ENCODE peak calls at places on chromosomes 12 and 14, in seven cellular contexts. One of them, this sample, is unnamed.

GRCh38 chr14:36662258-36662542 is 540 bp downstream of the PAX9 start:
- DNase-seq in psoas muscle: no peak
- DNase-seq in ovary: no peak
- DNase-seq in lower lobe of right lung: no peak
- DNase-seq in cardiac muscle cell: no peak
- DNase-seq in PC-3: no peak
- DNase-seq in A549: no peak
- DNase-seq in this sample: no peak

GRCh38 chr12:113180333-113180732 is 4.9 kb downstream of the DDX54 start:
- DNase-seq in PC-3: no peak
- DNase-seq in cardiac muscle cell: no peak
- DNase-seq in A549: no peak
- DNase-seq in psoas muscle: no peak
- DNase-seq in ovary: no peak
- DNase-seq in lower lobe of right lung: no peak
- DNase-seq in this sample: no peak

GRCh38 chr14:36981832-36982528 is 190.4 kb downstream of the SLC25A21 start:
- DNase-seq in A549: peak; percentile 26
- DNase-seq in cardiac muscle cell: no peak
- DNase-seq in lower lobe of right lung: no peak
- DNase-seq in PC-3: peak; percentile 93
- DNase-seq in ovary: no peak
- DNase-seq in psoas muscle: no peak
- DNase-seq in this sample: no peak

GRCh38 chr12:6262635-6263034 is 47.8 kb upstream of the PLEKHG6 start:
- DNase-seq in psoas muscle: no peak
- DNase-seq in lower lobe of right lung: no peak
- DNase-seq in PC-3: no peak
- DNase-seq in ovary: no peak
- DNase-seq in cardiac muscle cell: no peak
- DNase-seq in A549: no peak
- DNase-seq in this sample: no peak

GRCh38 chr12:50066402-50066801 is 9.0 kb downstream of the ASIC1 start:
- DNase-seq in psoas muscle: no peak
- DNase-seq in PC-3: no peak
- DNase-seq in A549: no peak
- DNase-seq in ovary: no peak
- DNase-seq in lower lobe of right lung: no peak
- DNase-seq in cardiac muscle cell: peak; percentile 78
- DNase-seq in this sample: peak; percentile 63

GRCh38 chr12:100656806-100657205 is 83.3 kb downstream of the GAS2L3 start:
- DNase-seq in cardiac muscle cell: no peak
- DNase-seq in ovary: no peak
- DNase-seq in lower lobe of right lung: no peak
- DNase-seq in psoas muscle: no peak
- DNase-seq in PC-3: no peak
- DNase-seq in A549: no peak
- DNase-seq in this sample: no peak

GRCh38 chr12:124453419-124454351 is 113.7 kb downstream of the NCOR2 start:
- DNase-seq in PC-3: peak; percentile 91
- DNase-seq in lower lobe of right lung: peak; percentile 90
- DNase-seq in ovary: no peak
- DNase-seq in psoas muscle: peak; percentile 93
- DNase-seq in cardiac muscle cell: peak; percentile 70
- DNase-seq in A549: peak; percentile 84
- DNase-seq in this sample: no peak

GRCh38 chr14:101365329-101366158 is 195.8 kb upstream of the DIO3 start:
- DNase-seq in PC-3: no peak
- DNase-seq in cardiac muscle cell: no peak
- DNase-seq in ovary: peak; percentile 75
- DNase-seq in psoas muscle: peak; percentile 46
- DNase-seq in A549: no peak
- DNase-seq in lower lobe of right lung: no peak
- DNase-seq in this sample: no peak

GRCh38 chr14:57061009-57061711 is 207.5 kb downstream of the EXOC5 start:
- DNase-seq in lower lobe of right lung: no peak
- DNase-seq in A549: no peak
- DNase-seq in psoas muscle: no peak
- DNase-seq in ovary: no peak
- DNase-seq in cardiac muscle cell: no peak
- DNase-seq in PC-3: no peak
- DNase-seq in this sample: no peak

GRCh38 chr14:51750542-51750941 is 98.8 kb downstream of the FRMD6 start:
- DNase-seq in psoas muscle: no peak
- DNase-seq in ovary: no peak
- DNase-seq in A549: no peak
- DNase-seq in cardiac muscle cell: peak; percentile 5
- DNase-seq in lower lobe of right lung: no peak
- DNase-seq in PC-3: no peak
- DNase-seq in this sample: no peak
- TF ChIP-seq CTCF in psoas muscle: no peak
- TF ChIP-seq CTCF in ovary: no peak
- TF ChIP-seq CTCF in A549: no peak
- TF ChIP-seq CTCF in cardiac muscle cell: no peak
- TF ChIP-seq CTCF in lower lobe of right lung: no peak
- TF ChIP-seq CTCF in PC-3: no peak
- TF ChIP-seq CTCF in this sample: peak; percentile 17

DNA sequence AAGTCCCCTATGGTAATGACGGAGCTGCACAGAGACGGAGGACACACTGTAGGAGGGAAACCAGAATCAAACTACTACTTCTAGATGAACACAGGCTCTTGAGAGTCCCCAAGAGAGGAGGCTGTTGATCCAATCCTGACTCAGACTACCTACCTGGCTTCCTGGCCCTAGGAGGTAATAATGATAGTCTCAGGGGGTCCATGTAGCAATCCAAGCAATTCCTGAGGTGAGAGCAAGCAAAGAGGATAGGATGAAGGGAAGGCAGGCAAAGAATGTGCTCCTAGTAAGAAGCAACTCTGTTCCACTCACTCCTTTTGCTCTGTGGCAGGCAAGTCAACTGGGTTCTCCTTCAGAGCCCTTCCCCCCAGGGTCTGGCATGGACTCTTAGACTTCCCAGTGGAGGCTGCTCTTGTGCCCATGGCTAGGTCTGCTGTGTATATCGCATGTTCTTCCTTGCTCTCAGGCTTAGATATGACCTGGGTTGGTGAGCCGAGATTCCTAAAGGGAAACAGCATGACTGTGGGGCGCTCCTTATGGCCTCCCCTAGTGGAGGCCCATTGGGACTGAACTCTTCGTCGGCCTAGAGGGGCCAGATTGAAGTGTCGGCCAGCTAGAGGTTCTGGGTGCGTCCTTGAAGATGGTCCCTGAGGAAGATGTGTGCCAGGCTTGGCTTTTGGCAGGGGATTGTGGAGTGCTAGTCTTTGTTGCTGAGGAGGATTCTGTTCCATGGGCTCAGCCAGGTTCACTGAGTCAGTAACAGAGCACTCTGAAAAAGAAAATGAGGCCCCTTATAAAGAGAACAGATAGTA is 2.1 kb downstream of the TINF2 start:
- DNase-seq in ovary: no peak
- DNase-seq in lower lobe of right lung: no peak
- DNase-seq in psoas muscle: no peak
- DNase-seq in cardiac muscle cell: no peak
- DNase-seq in PC-3: no peak
- DNase-seq in A549: no peak
- DNase-seq in this sample: no peak
- H3K4me3 ChIP-seq in ovary: no peak overlapping the region
- H3K4me3 ChIP-seq in lower lobe of right lung: peak overlapping the region; percentile 73
- H3K4me3 ChIP-seq in psoas muscle: no peak overlapping the region
- H3K4me3 ChIP-seq in cardiac muscle cell: no peak overlapping the region
- H3K4me3 ChIP-seq in PC-3: no peak overlapping the region
- H3K4me3 ChIP-seq in A549: no peak overlapping the region
- H3K4me3 ChIP-seq in this sample: no peak overlapping the region

GRCh38 chr12:83065562-83065961 is 378.9 kb downstream of the TMTC2 start:
- DNase-seq in ovary: no peak
- DNase-seq in PC-3: no peak
- DNase-seq in cardiac muscle cell: no peak
- DNase-seq in lower lobe of right lung: no peak
- DNase-seq in psoas muscle: no peak
- DNase-seq in A549: no peak
- DNase-seq in this sample: no peak
- H3K4me1 ChIP-seq in ovary: no peaks in the 10 kb centered on the region
- H3K4me1 ChIP-seq in PC-3: no peaks in the 10 kb centered on the region
- H3K4me1 ChIP-seq in cardiac muscle cell: peaks cover 2% of the 10 kb centered on the region
- H3K4me1 ChIP-seq in lower lobe of right lung: no peaks in the 10 kb centered on the region
- H3K4me1 ChIP-seq in psoas muscle: no peaks in the 10 kb centered on the region
- H3K4me1 ChIP-seq in A549: no peaks in the 10 kb centered on the region
- H3K4me1 ChIP-seq in this sample: no peaks in the 10 kb centered on the region

GRCh38 chr14:54773171-54774006 is 129.2 kb downstream of the GCH1 start:
- DNase-seq in PC-3: peak; percentile 100
- DNase-seq in cardiac muscle cell: peak; percentile 89
- DNase-seq in ovary: peak; percentile 87
- DNase-seq in lower lobe of right lung: peak; percentile 82
- DNase-seq in A549: peak; percentile 99
- DNase-seq in psoas muscle: peak; percentile 84
- DNase-seq in this sample: peak; percentile 81
- TF ChIP-seq CTCF in PC-3: peak; percentile 96
- TF ChIP-seq CTCF in cardiac muscle cell: peak; percentile 70
- TF ChIP-seq CTCF in ovary: peak; percentile 83
- TF ChIP-seq CTCF in lower lobe of right lung: peak; percentile 57
- TF ChIP-seq CTCF in A549: peak; percentile 63
- TF ChIP-seq CTCF in psoas muscle: peak; percentile 69
- TF ChIP-seq CTCF in this sample: peak; percentile 18